ENCODE peak calls at places on chromosomes 5 and 9, in nine cellular contexts. U is activated CD8-positive, alpha-beta T cell treated with anti-CD3 and anti-CD28 coated beads for 36 hours; P is psoas muscle; T is kidney epithelial cell; H is GM19239; G is hepatic stellate cell; C is natural killer cell; S is HuH-7; X is stimulated activated CD4-positive, alpha-beta T cell treated with anti-CD3 and anti-CD28 coated beads, Interleukin-4, amount 100 ng/mL, for 24 hours. W is an unnamed sample.

GRCh38 chr5:60339691-60340191 is 360.2 kb downstream of the DEPDC1B start:
- DNase-seq in U (no peak), P (peak), T (no peak), H (no peak), G (no peak), C (no peak), S (no peak), X (no peak), W (no peak)

GRCh38 chr5:160171656-160172055 is 52.4 kb upstream of the PWWP2A start:
- DNase-seq in U (no peak), P (no peak), T (no peak), H (no peak), G (no peak), C (no peak), S (no peak), X (no peak), W (no peak)

GRCh38 chr9:133786371-133786753 is 48.2 kb upstream of the SARDH start:
- DNase-seq in U (no peak), P (peak), T (no peak), H (peak), G (no peak), C (no peak), S (no peak), X (no peak), W (no peak)

GRCh38 chr9:89576404-89576824 is 28.4 kb upstream of the GADD45G start:
- DNase-seq in U (no peak), P (no peak), T (no peak), H (no peak), G (peak), C (no peak), S (no peak), X (peak), W (peak)

GRCh38 chr9:121563425-121563824 is 63.8 kb upstream of the GGTA1 start:
- DNase-seq in U (no peak), P (no peak), T (no peak), H (no peak), G (no peak), C (no peak), S (no peak), X (no peak), W (no peak)

GRCh38 chr9:123217148-123217585 is 51.2 kb downstream of the STRBP start:
- DNase-seq in U (no peak), P (no peak), T (no peak), H (no peak), G (no peak), C (no peak), S (no peak), X (no peak), W (no peak)

GRCh38 chr9:93678199-93679019 is 102.0 kb downstream of the PHF2 start:
- DNase-seq in U (no peak), P (peak), T (no peak), H (no peak), G (no peak), C (no peak), S (no peak), X (no peak), W (no peak)

GRCh38 chr5:72651109-72651508 is 143.9 kb upstream of the ZNF366 start:
- DNase-seq in U (no peak), P (no peak), T (no peak), H (no peak), G (no peak), C (no peak), S (no peak), X (no peak), W (no peak)

GRCh38 chr9:21465859-21466518 is 16.1 kb downstream of the IFNE start:
- DNase-seq in U (no peak), P (no peak), T (no peak), H (no peak), G (peak), C (no peak), S (peak), X (peak), W (peak)

GRCh38 chr5:6508931-6509330 is 60.3 kb downstream of the UBE2QL1 start:
- DNase-seq in U (no peak), P (no peak), T (no peak), H (no peak), G (no peak), C (no peak), S (no peak), X (no peak), W (no peak)

GRCh38 chr9:132800038-132800648 is 77.9 kb downstream of the AK8 start:
- DNase-seq in U (peak), P (peak), T (no peak), H (peak), G (peak), C (peak), S (peak), X (peak), W (peak)

GRCh38 chr5:113250341-113250953 is 184.3 kb downstream of the TSSK1B start:
- DNase-seq in U (no peak), P (peak), T (no peak), H (no peak), G (no peak), C (no peak), S (no peak), X (no peak), W (no peak)

GRCh38 chr5:31196309-31196708 is 2.8 kb downstream of the CDH6 start:
- DNase-seq in U (no peak), P (no peak), T (no peak), H (no peak), G (peak), C (no peak), S (peak), X (no peak), W (peak)

GRCh38 chr5:157714480-157714879 is 16.7 kb upstream of the THG1L start:
- DNase-seq in U (no peak), P (no peak), T (no peak), H (no peak), G (no peak), C (no peak), S (no peak), X (no peak), W (no peak)

GRCh38 chr5:171419663-171420428 is 399 bp downstream of the FGF18 start:
- DNase-seq in U (peak), P (no peak), T (no peak), H (peak), G (peak), C (no peak), S (peak), X (peak), W (no peak)

GRCh38 chr5:158746979-158747378 is 352.7 kb downstream of the EBF1 start:
- DNase-seq in U (no peak), P (no peak), T (no peak), H (no peak), G (no peak), C (no peak), S (no peak), X (no peak), W (no peak)

GRCh38 chr5:139301766-139302499 is 8.4 kb downstream of the MATR3 start:
- DNase-seq in U (no peak), P (no peak), T (no peak), H (no peak), G (no peak), C (no peak), S (no peak), X (no peak), W (no peak)

GRCh38 chr9:15400281-15400941 is 22.3 kb upstream of the SNAPC3 start:
- DNase-seq in U (no peak), P (no peak), T (no peak), H (no peak), G (peak), C (no peak), S (no peak), X (no peak), W (no peak)

GRCh38 chr5:158414333-158414762 is 555.4 kb upstream of the CLINT1 start:
- DNase-seq in U (no peak), P (no peak), T (no peak), H (no peak), G (no peak), C (no peak), S (no peak), X (no peak), W (no peak)

GRCh38 chr5:171074747-171075146 is 212.9 kb downstream of the RANBP17 start:
- DNase-seq in U (no peak), P (no peak), T (no peak), H (no peak), G (no peak), C (no peak), S (no peak), X (no peak), W (no peak)

GRCh38 chr5:135825373-135826220 is 8.9 kb upstream of the SLC25A48 start:
- DNase-seq in U (no peak), P (peak), T (no peak), H (no peak), G (no peak), C (no peak), S (no peak), X (no peak), W (no peak)

GRCh38 chr5:131973089-131973712 is 27.7 kb upstream of the MEIKIN start:
- DNase-seq in U (no peak), P (no peak), T (no peak), H (no peak), G (no peak), C (no peak), S (no peak), X (no peak), W (no peak)

GRCh38 chr5:107554776-107555424 is 115.8 kb downstream of the EFNA5 start:
- DNase-seq in U (no peak), P (no peak), T (no peak), H (no peak), G (no peak), C (no peak), S (no peak), X (no peak), W (no peak)

GRCh38 chr5:133316346-133317343 is 264.8 kb downstream of the HSPA4 start:
- DNase-seq in U (peak), P (no peak), T (no peak), H (no peak), G (no peak), C (no peak), S (peak), X (no peak), W (peak)

GRCh38 chr9:4167040-4167671 is 132.7 kb downstream of the GLIS3 start:
- DNase-seq in U (no peak), P (no peak), T (no peak), H (no peak), G (peak), C (no peak), S (no peak), X (no peak), W (no peak)

GRCh38 chr5:5886812-5887486 is 464.5 kb downstream of the ICE1 start:
- DNase-seq in U (peak), P (peak), T (no peak), H (peak), G (no peak), C (no peak), S (peak), X (peak), W (peak)

GRCh38 chr9:89116064-89116817 is 62.4 kb downstream of the SHC3 start:
- DNase-seq in U (no peak), P (no peak), T (no peak), H (no peak), G (no peak), C (peak), S (no peak), X (no peak), W (no peak)

GRCh38 chr5:54867310-54867944 is 118.0 kb downstream of the ESM1 start:
- DNase-seq in U (no peak), P (no peak), T (no peak), H (no peak), G (peak), C (no peak), S (peak), X (no peak), W (peak)

GRCh38 chr9:126342621-126343031 is 16.0 kb downstream of the MVB12B start:
- DNase-seq in U (no peak), P (no peak), T (no peak), H (no peak), G (no peak), C (no peak), S (no peak), X (no peak), W (peak)

GRCh38 chr5:172985596-172985995 is 2.0 kb downstream of the ATP6V0E1 start:
- DNase-seq in U (no peak), P (no peak), T (no peak), H (no peak), G (no peak), C (no peak), S (no peak), X (no peak), W (no peak)

GRCh38 chr9:108056083-108056804 is 566.7 kb upstream of the KLF4 start:
- DNase-seq in U (no peak), P (no peak), T (no peak), H (no peak), G (no peak), C (no peak), S (no peak), X (no peak), W (no peak)

W was measured in HepG2.